ENCODE peak calls at places on chromosomes 16 and 17, in five cellular contexts. One of them, this sample, is unnamed.

GRCh38 chr17:69539781-69540319 is 125.4 kb downstream of the MAP2K6 start:
- DNase-seq in transverse colon: no peak
- DNase-seq in body of pancreas: no peak
- DNase-seq in WTC11: no peak
- DNase-seq in lower lobe of right lung: no peak
- DNase-seq in this sample: no peak

GRCh38 chr16:74448990-74449389 is 27.7 kb upstream of the CLEC18B start:
- DNase-seq in transverse colon: peak
- DNase-seq in body of pancreas: peak
- DNase-seq in WTC11: no peak
- DNase-seq in lower lobe of right lung: no peak
- DNase-seq in this sample: no peak

GRCh38 chr17:79997004-79997673 is 38.5 kb downstream of the TBC1D16 start:
- DNase-seq in lower lobe of right lung: peak
- DNase-seq in body of pancreas: no peak
- DNase-seq in WTC11: no peak
- DNase-seq in transverse colon: no peak
- DNase-seq in this sample: no peak

GRCh38 chr17:4142107-4142900 is 526 bp downstream of the ZZEF1 start:
- DNase-seq in lower lobe of right lung: peak
- DNase-seq in WTC11: peak
- DNase-seq in body of pancreas: peak
- DNase-seq in transverse colon: peak
- DNase-seq in this sample: peak

GRCh38 chr17:45110676-45111611 is 21.4 kb downstream of the PLCD3 start:
- DNase-seq in transverse colon: no peak
- DNase-seq in WTC11: no peak
- DNase-seq in body of pancreas: no peak
- DNase-seq in lower lobe of right lung: no peak
- DNase-seq in this sample: no peak

GRCh38 chr17:32266389-32267269 is 997 bp downstream of the RHBDL3 start:
- DNase-seq in lower lobe of right lung: peak
- DNase-seq in transverse colon: no peak
- DNase-seq in WTC11: peak
- DNase-seq in body of pancreas: peak
- DNase-seq in this sample: peak

GRCh38 chr16:66603537-66604375 is 748 bp upstream of the CMTM3 start:
- DNase-seq in WTC11: peak
- DNase-seq in body of pancreas: peak
- DNase-seq in transverse colon: peak
- DNase-seq in lower lobe of right lung: peak
- DNase-seq in this sample: peak

GRCh38 chr17:32331243-32332040 is 10.5 kb downstream of the C17orf75 start:
- DNase-seq in lower lobe of right lung: no peak
- DNase-seq in transverse colon: no peak
- DNase-seq in body of pancreas: no peak
- DNase-seq in WTC11: no peak
- DNase-seq in this sample: no peak

GRCh38 chr16:23146877-23147601 is 2.2 kb downstream of the USP31 start:
- DNase-seq in lower lobe of right lung: no peak
- DNase-seq in transverse colon: no peak
- DNase-seq in body of pancreas: no peak
- DNase-seq in WTC11: no peak
- DNase-seq in this sample: no peak

GRCh38 chr17:66296289-66296725 is 6.1 kb upstream of the PRKCA start:
- DNase-seq in transverse colon: no peak
- DNase-seq in body of pancreas: no peak
- DNase-seq in lower lobe of right lung: no peak
- DNase-seq in WTC11: no peak
- DNase-seq in this sample: no peak

DNA sequence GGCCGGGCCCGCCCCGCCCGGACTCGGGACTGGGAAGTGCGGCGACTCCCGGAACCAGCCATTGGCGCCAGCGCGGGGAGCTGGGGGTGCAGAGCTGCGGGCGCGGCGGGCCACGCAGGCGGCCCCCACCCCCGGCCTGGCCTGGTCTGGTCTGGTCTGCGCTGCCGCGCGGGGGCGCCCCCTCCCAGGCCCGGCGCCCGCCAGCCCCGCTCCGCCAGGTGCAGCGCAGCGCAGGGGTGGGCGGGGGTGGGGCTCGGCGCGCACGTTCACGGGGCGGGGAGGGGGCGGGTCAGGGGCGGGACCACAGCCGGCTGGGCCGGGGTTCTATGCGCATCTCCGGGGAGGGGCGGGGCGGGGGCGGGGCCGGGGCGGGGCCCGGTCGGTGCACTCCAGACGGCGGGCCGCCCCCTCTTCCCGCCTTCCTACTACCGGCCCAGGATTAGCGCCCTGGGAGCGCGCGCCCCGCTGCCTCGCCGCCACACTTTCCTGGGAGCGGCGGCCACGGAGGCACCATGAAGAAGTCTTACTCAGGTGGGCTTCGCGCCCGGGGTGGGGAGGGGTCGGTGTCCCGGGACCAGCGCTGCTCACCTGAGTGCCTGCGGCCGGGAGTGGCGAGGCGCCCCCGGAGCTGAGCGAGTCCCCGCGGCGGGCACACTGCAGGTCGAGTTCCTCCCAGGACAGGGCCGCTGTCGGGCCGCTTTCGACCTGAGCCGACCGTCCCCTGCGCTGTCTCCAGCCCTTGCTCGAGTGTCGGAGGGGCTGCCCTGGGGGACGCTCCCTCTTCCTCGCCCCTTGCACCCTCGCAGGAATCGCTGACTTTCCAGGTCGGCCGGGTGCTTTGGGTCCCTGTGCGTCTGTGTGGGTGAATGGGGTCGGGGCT is 140.5 kb downstream of the SEC14L1 start:
- DNase-seq in transverse colon: peak
- DNase-seq in WTC11: peak
- DNase-seq in body of pancreas: peak
- DNase-seq in lower lobe of right lung: peak
- DNase-seq in this sample: peak
- TF ChIP-seq CTCF in transverse colon: peak
- TF ChIP-seq CTCF in WTC11: no peak
- TF ChIP-seq CTCF in body of pancreas: peak
- TF ChIP-seq CTCF in lower lobe of right lung: no peak
- TF ChIP-seq CTCF in this sample: no peak

DNA sequence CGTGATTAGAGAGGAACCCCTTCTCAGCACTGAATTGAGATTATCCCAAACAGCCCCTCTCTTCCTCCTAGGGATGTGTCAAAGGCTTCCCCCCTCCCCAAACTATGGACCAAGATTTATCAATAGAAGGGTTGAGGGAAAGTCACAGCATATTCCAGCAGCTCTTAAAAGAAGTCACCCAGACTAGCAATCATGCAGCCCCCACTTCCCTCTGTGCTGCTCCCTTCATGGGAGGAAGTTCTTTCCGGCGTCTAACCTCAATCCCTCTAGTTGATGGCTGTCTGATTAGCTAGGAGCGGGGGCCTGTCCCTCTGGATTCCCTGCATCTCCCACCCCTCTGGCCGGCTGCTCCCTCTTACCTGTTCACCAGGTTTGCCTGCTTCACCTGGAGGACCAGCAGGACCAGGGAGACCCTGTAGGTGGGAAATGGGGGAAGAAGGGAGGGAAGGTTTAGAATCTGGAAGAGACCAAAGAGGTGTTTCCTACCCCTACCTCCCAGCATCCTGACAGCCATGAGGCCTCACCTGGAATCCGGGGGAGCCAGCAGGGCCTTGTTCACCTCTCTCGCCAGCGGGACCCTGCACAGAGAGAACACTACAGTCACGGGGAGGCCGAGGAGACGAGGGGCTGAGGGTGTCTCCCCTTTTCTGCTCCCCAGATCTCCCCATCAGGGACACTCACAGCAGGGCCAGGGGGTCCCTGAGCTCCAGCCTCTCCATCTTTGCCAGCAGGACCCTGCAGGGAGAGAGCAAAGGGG is 9.1 kb downstream of the COL1A1 start:
- DNase-seq in body of pancreas: no peak
- DNase-seq in WTC11: no peak
- DNase-seq in transverse colon: no peak
- DNase-seq in lower lobe of right lung: no peak
- DNase-seq in this sample: no peak
- TF ChIP-seq CTCF in body of pancreas: no peak
- TF ChIP-seq CTCF in WTC11: no peak
- TF ChIP-seq CTCF in transverse colon: no peak
- TF ChIP-seq CTCF in lower lobe of right lung: no peak
- TF ChIP-seq CTCF in this sample: no peak

DNA sequence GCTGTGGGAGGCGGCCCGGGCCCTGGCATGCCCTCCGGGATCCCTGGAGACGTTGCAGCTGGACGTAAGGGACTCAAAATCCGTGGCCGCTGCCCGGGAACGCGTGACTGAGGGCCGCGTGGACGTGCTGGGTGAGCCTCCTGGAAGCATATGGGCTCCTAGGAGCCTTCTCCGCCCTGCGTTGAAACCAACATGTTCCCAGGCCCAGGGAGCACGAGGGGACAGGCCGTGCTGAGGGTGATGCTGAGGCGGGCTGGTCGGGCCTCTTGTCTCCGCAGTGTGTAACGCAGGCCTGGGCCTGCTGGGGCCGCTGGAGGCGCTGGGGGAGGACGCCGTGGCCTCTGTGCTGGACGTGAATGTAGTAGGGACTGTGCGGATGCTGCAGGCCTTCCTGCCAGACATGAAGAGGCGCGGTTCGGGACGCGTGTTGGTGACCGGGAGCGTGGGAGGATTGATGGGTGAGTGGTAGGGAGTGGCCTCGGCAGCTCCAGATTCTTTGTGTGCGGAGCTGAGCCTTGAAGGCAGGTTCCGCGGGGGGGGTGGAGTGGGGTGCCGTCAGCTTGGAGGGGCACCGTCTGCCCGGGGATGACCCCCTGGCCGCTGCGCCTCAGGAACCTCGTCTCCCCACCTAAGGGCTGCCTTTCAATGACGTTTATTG is 567 bp downstream of the HSD17B1 start:
- DNase-seq in WTC11: peak
- DNase-seq in body of pancreas: no peak
- DNase-seq in lower lobe of right lung: no peak
- DNase-seq in transverse colon: no peak
- DNase-seq in this sample: peak
- TF ChIP-seq CTCF in WTC11: no peak
- TF ChIP-seq CTCF in body of pancreas: no peak
- TF ChIP-seq CTCF in lower lobe of right lung: no peak
- TF ChIP-seq CTCF in transverse colon: no peak
- TF ChIP-seq CTCF in this sample: no peak

GRCh38 chr16:361341-361871 is 8.9 kb upstream of the AXIN1 start:
- DNase-seq in WTC11: no peak
- DNase-seq in lower lobe of right lung: no peak
- DNase-seq in transverse colon: no peak
- DNase-seq in body of pancreas: no peak
- DNase-seq in this sample: no peak

GRCh38 chr16:359871-360697 is 7.6 kb upstream of the AXIN1 start:
- DNase-seq in lower lobe of right lung: no peak
- DNase-seq in body of pancreas: no peak
- DNase-seq in transverse colon: peak
- DNase-seq in WTC11: no peak
- DNase-seq in this sample: no peak

GRCh38 chr16:356756-357155 is 4.2 kb upstream of the AXIN1 start:
- DNase-seq in lower lobe of right lung: no peak
- DNase-seq in WTC11: no peak
- DNase-seq in body of pancreas: no peak
- DNase-seq in transverse colon: no peak
- DNase-seq in this sample: no peak

GRCh38 chr16:360698-361336 is 8.3 kb upstream of the AXIN1 start:
- DNase-seq in transverse colon: peak
- DNase-seq in WTC11: no peak
- DNase-seq in body of pancreas: no peak
- DNase-seq in lower lobe of right lung: no peak
- DNase-seq in this sample: no peak

GRCh38 chr16:359067-359763 is 6.7 kb upstream of the AXIN1 start:
- DNase-seq in body of pancreas: no peak
- DNase-seq in transverse colon: peak
- DNase-seq in lower lobe of right lung: no peak
- DNase-seq in WTC11: no peak
- DNase-seq in this sample: no peak
- TF ChIP-seq CTCF in body of pancreas: no peak
- TF ChIP-seq CTCF in transverse colon: no peak
- TF ChIP-seq CTCF in lower lobe of right lung: no peak
- TF ChIP-seq CTCF in WTC11: no peak
- TF ChIP-seq CTCF in this sample: no peak

DNA sequence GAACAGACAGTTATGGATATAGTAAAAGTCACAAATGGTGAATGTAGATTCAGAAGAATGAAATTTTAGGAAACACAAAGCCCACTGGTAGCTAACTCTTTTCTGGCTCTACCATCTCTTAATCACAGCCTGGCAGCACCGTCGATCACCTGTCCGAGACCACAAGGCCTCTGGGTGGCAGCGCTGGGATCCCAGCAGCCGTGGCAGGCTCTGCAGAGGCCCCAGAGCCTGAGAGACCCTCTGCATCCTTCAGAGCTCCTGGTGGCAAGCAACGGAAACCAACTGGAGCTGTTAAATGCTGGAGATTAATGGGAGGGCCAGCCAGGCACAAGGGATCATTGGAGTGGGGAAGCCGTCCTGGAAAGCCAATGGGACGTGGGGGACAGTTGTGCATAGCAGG is 26.3 kb downstream of the LAT start:
- DNase-seq in lower lobe of right lung: no peak
- DNase-seq in body of pancreas: no peak
- DNase-seq in transverse colon: no peak
- DNase-seq in WTC11: peak
- DNase-seq in this sample: no peak
- TF ChIP-seq CTCF in lower lobe of right lung: no peak
- TF ChIP-seq CTCF in body of pancreas: no peak
- TF ChIP-seq CTCF in transverse colon: no peak
- TF ChIP-seq CTCF in WTC11: no peak
- TF ChIP-seq CTCF in this sample: no peak

GRCh38 chr17:8122391-8122922 is 1.4 kb downstream of the HES7 start:
- DNase-seq in lower lobe of right lung: no peak
- DNase-seq in WTC11: peak
- DNase-seq in transverse colon: no peak
- DNase-seq in body of pancreas: peak
- DNase-seq in this sample: peak

GRCh38 chr17:8118769-8119574 is 658 bp upstream of the ALOXE3 start:
- DNase-seq in body of pancreas: peak
- DNase-seq in transverse colon: peak
- DNase-seq in lower lobe of right lung: peak
- DNase-seq in WTC11: peak
- DNase-seq in this sample: peak

GRCh38 chr17:8119575-8120519 is 1.5 kb upstream of the ALOXE3 start:
- DNase-seq in WTC11: peak
- DNase-seq in lower lobe of right lung: peak
- DNase-seq in body of pancreas: peak
- DNase-seq in transverse colon: peak
- DNase-seq in this sample: peak

GRCh38 chr17:8121531-8122390 is 2.1 kb downstream of the HES7 start:
- DNase-seq in transverse colon: peak
- DNase-seq in WTC11: peak
- DNase-seq in lower lobe of right lung: no peak
- DNase-seq in body of pancreas: peak
- DNase-seq in this sample: peak

GRCh38 chr17:8120520-8121443 is 2.5 kb upstream of the ALOXE3 start:
- DNase-seq in lower lobe of right lung: peak
- DNase-seq in body of pancreas: peak
- DNase-seq in WTC11: peak
- DNase-seq in transverse colon: peak
- DNase-seq in this sample: peak
- TF ChIP-seq CTCF in lower lobe of right lung: peak
- TF ChIP-seq CTCF in body of pancreas: peak
- TF ChIP-seq CTCF in WTC11: no peak
- TF ChIP-seq CTCF in transverse colon: peak
- TF ChIP-seq CTCF in this sample: peak